ENCODE peak calls at places on chromosomes 16 and 17, in six cellular contexts. One of them, this sample, is unnamed.

GRCh38 chr17:44187131-44187899 is 543 bp downstream of the TMUB2 start:
- DNase-seq in heart left ventricle: no peak
- DNase-seq in stomach: no peak
- DNase-seq in CD8-positive, alpha-beta T cell: no peak
- DNase-seq in ovary: no peak
- DNase-seq in psoas muscle: no peak
- DNase-seq in this sample: peak; percentile 65

GRCh38 chr17:63275318-63275967 is 170.7 kb downstream of the CYB561 start:
- DNase-seq in psoas muscle: no peak
- DNase-seq in stomach: no peak
- DNase-seq in ovary: no peak
- DNase-seq in heart left ventricle: no peak
- DNase-seq in CD8-positive, alpha-beta T cell: no peak
- DNase-seq in this sample: peak; percentile 97

GRCh38 chr17:44348988-44349364 is 3.9 kb downstream of the GRN start:
- DNase-seq in CD8-positive, alpha-beta T cell: no peak
- DNase-seq in heart left ventricle: no peak
- DNase-seq in stomach: no peak
- DNase-seq in psoas muscle: no peak
- DNase-seq in ovary: no peak
- DNase-seq in this sample: no peak

GRCh38 chr16:24198807-24199533 is 57.2 kb upstream of the CACNG3 start:
- DNase-seq in heart left ventricle: no peak
- DNase-seq in ovary: no peak
- DNase-seq in stomach: no peak
- DNase-seq in psoas muscle: no peak
- DNase-seq in CD8-positive, alpha-beta T cell: no peak
- DNase-seq in this sample: no peak

GRCh38 chr16:48623304-48624016 is 13.5 kb upstream of the N4BP1 start:
- DNase-seq in heart left ventricle: peak; percentile 87
- DNase-seq in psoas muscle: peak; percentile 89
- DNase-seq in CD8-positive, alpha-beta T cell: peak; percentile 75
- DNase-seq in ovary: peak; percentile 86
- DNase-seq in stomach: peak; percentile 88
- DNase-seq in this sample: peak; percentile 95

GRCh38 chr17:77690271-77691161 is 268.0 kb upstream of the TNRC6C start:
- DNase-seq in ovary: no peak
- DNase-seq in stomach: no peak
- DNase-seq in CD8-positive, alpha-beta T cell: no peak
- DNase-seq in heart left ventricle: peak; percentile 64
- DNase-seq in psoas muscle: peak; percentile 65
- DNase-seq in this sample: no peak

GRCh38 chr16:71472041-71472440 is 10.0 kb upstream of the ZNF23 start:
- DNase-seq in psoas muscle: no peak
- DNase-seq in heart left ventricle: no peak
- DNase-seq in ovary: no peak
- DNase-seq in stomach: no peak
- DNase-seq in CD8-positive, alpha-beta T cell: no peak
- DNase-seq in this sample: no peak

GRCh38 chr16:56273615-56274014 is 82.3 kb downstream of the GNAO1 start:
- DNase-seq in ovary: no peak
- DNase-seq in stomach: no peak
- DNase-seq in psoas muscle: no peak
- DNase-seq in CD8-positive, alpha-beta T cell: no peak
- DNase-seq in heart left ventricle: peak; percentile 51
- DNase-seq in this sample: no peak

GRCh38 chr16:68642436-68643064 is 2.6 kb upstream of the CDH3 start:
- DNase-seq in stomach: no peak
- DNase-seq in CD8-positive, alpha-beta T cell: no peak
- DNase-seq in heart left ventricle: no peak
- DNase-seq in ovary: peak; percentile 81
- DNase-seq in psoas muscle: no peak
- DNase-seq in this sample: no peak

GRCh38 chr16:51393381-51394005 is 242.4 kb upstream of the SALL1 start:
- DNase-seq in stomach: no peak
- DNase-seq in psoas muscle: no peak
- DNase-seq in CD8-positive, alpha-beta T cell: no peak
- DNase-seq in heart left ventricle: no peak
- DNase-seq in ovary: no peak
- DNase-seq in this sample: peak; percentile 22

GRCh38 chr17:77497578-77497934 is 356.8 kb downstream of the SEC14L1 start:
- DNase-seq in CD8-positive, alpha-beta T cell: no peak
- DNase-seq in stomach: no peak
- DNase-seq in ovary: peak; percentile 29
- DNase-seq in heart left ventricle: peak; percentile 19
- DNase-seq in psoas muscle: peak; percentile 42
- DNase-seq in this sample: no peak

GRCh38 chr17:45316271-45317112 is at the start of gene MAP3K14:
- DNase-seq in ovary: peak; percentile 86
- DNase-seq in stomach: peak; percentile 75
- DNase-seq in CD8-positive, alpha-beta T cell: peak; percentile 59
- DNase-seq in heart left ventricle: peak; percentile 86
- DNase-seq in psoas muscle: peak; percentile 90
- DNase-seq in this sample: peak; percentile 78

GRCh38 chr16:4319454-4319853 is 3.6 kb downstream of the GLIS2 start:
- DNase-seq in heart left ventricle: no peak
- DNase-seq in ovary: peak; percentile 61
- DNase-seq in stomach: peak; percentile 46
- DNase-seq in psoas muscle: peak; percentile 71
- DNase-seq in CD8-positive, alpha-beta T cell: peak; percentile 29
- DNase-seq in this sample: peak; percentile 38

GRCh38 chr17:40190197-40191021 is 13.1 kb downstream of the RAPGEFL1 start:
- DNase-seq in heart left ventricle: no peak
- DNase-seq in psoas muscle: no peak
- DNase-seq in CD8-positive, alpha-beta T cell: no peak
- DNase-seq in ovary: no peak
- DNase-seq in stomach: no peak
- DNase-seq in this sample: no peak

GRCh38 chr16:30183961-30184429 is 593 bp downstream of the CORO1A start:
- DNase-seq in stomach: peak; percentile 53
- DNase-seq in psoas muscle: peak; percentile 51
- DNase-seq in CD8-positive, alpha-beta T cell: peak; percentile 78
- DNase-seq in heart left ventricle: peak; percentile 37
- DNase-seq in ovary: no peak
- DNase-seq in this sample: no peak
- H3K4me3 ChIP-seq in stomach: peak overlapping the region; percentile 60
- H3K4me3 ChIP-seq in psoas muscle: peak overlapping the region; percentile 79
- H3K4me3 ChIP-seq in CD8-positive, alpha-beta T cell: peak overlapping the region; percentile 97
- H3K4me3 ChIP-seq in heart left ventricle: peak overlapping the region; percentile 67
- H3K4me3 ChIP-seq in ovary: peak overlapping the region; percentile 52
- H3K4me3 ChIP-seq in this sample: peak overlapping the region; percentile 22

DNA sequence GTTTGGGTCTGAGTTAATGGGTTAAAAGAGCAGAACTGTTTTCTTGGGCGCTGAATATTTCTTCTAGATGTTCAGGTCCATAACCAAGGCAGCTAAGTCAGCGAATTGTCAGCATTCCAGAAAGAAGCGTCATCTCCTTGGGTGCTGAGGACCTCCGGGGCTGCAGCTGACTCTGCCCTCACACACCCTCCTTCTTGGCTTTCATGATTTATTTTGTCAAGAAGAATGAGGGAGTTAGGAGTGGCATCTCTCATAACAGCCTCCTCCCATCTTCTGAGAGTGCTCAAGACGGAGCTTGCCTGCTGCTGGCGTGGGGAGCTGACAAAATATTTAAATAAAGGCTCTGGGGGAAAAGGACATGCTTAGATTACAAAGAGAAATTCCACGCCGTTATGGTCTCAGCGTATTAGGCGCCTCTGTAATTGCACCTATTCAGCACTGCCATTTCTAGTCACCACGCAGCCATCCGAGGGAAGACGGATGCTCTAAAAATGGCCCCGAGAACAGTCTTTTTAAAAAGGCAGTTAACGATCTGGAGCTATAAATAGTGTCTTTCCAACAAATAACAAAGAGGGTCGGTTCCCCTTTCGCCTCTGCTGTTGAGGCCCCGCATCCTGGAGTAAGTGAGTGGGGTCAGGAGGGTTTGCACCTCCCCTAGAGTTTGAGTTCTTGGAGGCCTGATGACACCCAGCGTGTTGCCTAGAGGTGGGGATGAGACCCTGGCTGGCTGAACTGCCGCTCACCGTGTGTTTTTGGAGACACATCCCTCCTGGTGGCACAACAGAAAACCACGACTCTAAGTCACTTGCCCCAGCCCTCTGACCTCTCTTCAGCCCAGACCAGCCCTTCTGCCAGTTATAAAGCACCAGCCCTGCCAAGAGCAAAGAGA is 187.1 kb downstream of the CCDC182 start:
- DNase-seq in psoas muscle: no peak
- DNase-seq in stomach: no peak
- DNase-seq in ovary: no peak
- DNase-seq in heart left ventricle: no peak
- DNase-seq in CD8-positive, alpha-beta T cell: no peak
- DNase-seq in this sample: peak; percentile 78
- TF ChIP-seq CTCF in psoas muscle: no peak
- TF ChIP-seq CTCF in stomach: no peak
- TF ChIP-seq CTCF in ovary: no peak
- TF ChIP-seq CTCF in heart left ventricle: no peak
- TF ChIP-seq CTCF in CD8-positive, alpha-beta T cell: no peak
- TF ChIP-seq CTCF in this sample: no peak

GRCh38 chr16:11310997-11311561 is 29.9 kb upstream of the PRM1 start:
- DNase-seq in stomach: no peak
- DNase-seq in heart left ventricle: no peak
- DNase-seq in CD8-positive, alpha-beta T cell: no peak
- DNase-seq in ovary: no peak
- DNase-seq in psoas muscle: no peak
- DNase-seq in this sample: no peak
- H3K4me3 ChIP-seq in stomach: no peak overlapping the region
- H3K4me3 ChIP-seq in heart left ventricle: no peak overlapping the region
- H3K4me3 ChIP-seq in CD8-positive, alpha-beta T cell: no peak overlapping the region
- H3K4me3 ChIP-seq in ovary: no peak overlapping the region
- H3K4me3 ChIP-seq in psoas muscle: no peak overlapping the region
- H3K4me3 ChIP-seq in this sample: no peak overlapping the region

GRCh38 chr17:35555695-35556094 is 4.9 kb downstream of the SLFN14 start:
- DNase-seq in heart left ventricle: no peak
- DNase-seq in CD8-positive, alpha-beta T cell: no peak
- DNase-seq in ovary: no peak
- DNase-seq in psoas muscle: no peak
- DNase-seq in stomach: no peak
- DNase-seq in this sample: no peak
- TF ChIP-seq CTCF in heart left ventricle: no peak
- TF ChIP-seq CTCF in CD8-positive, alpha-beta T cell: no peak
- TF ChIP-seq CTCF in ovary: no peak
- TF ChIP-seq CTCF in psoas muscle: peak; percentile 26
- TF ChIP-seq CTCF in stomach: no peak
- TF ChIP-seq CTCF in this sample: peak; percentile 14